ENCODE peak calls at places on chromosomes 11 and 22, in eight cellular contexts. I, Y, J, F, K, A, X and O are unnamed samples.

GRCh38 chr11:21385669-21386068 is 716.3 kb downstream of the NELL1 start:
- DNase-seq in I (no peak), Y (no peak), J (no peak), F (no peak), K (no peak), A (no peak), X (no peak), O (no peak)

GRCh38 chr22:50220603-50221409 is 20.0 kb downstream of the SELENOO start:
- DNase-seq in I (no peak), Y (no peak), J (no peak), F (no peak), K (no peak), A (no peak), X (no peak), O (no peak)

GRCh38 chr11:16093889-16094653 is 262.3 kb downstream of the SOX6 start:
- DNase-seq in I (no peak), Y (no peak), J (no peak), F (no peak), K (no peak), A (no peak), X (no peak), O (no peak)

GRCh38 chr22:32352681-32353080 is 5.0 kb upstream of the RFPL3 start:
- DNase-seq in I (no peak), Y (no peak), J (no peak), F (no peak), K (no peak), A (no peak), X (no peak), O (no peak)

GRCh38 chr11:112554586-112554985 is 293.9 kb upstream of the PLET1 start:
- DNase-seq in I (no peak), Y (no peak), J (no peak), F (no peak), K (no peak), A (no peak), X (no peak), O (no peak)

GRCh38 chr11:56151376-56151775 is 8.7 kb downstream of the OR8K5 start:
- DNase-seq in I (no peak), Y (no peak), J (peak; percentile 67), F (no peak), K (no peak), A (no peak), X (no peak), O (no peak)

GRCh38 chr22:49963647-49964026 is 3.1 kb downstream of the PIM3 start:
- DNase-seq in I (no peak), Y (no peak), J (no peak), F (peak; percentile 15), K (peak; percentile 31), A (peak; percentile 57), X (peak; percentile 47), O (peak; percentile 44)

GRCh38 chr22:23519442-23520177 is 60.5 kb downstream of the IGLL1 start:
- DNase-seq in I (no peak), Y (no peak), J (no peak), F (peak; percentile 7), K (no peak), A (no peak), X (no peak), O (no peak)

GRCh38 chr11:105206633-105207032 is 67.1 kb upstream of the CARD18 start:
- DNase-seq in I (no peak), Y (no peak), J (peak; percentile 16), F (no peak), K (no peak), A (no peak), X (no peak), O (no peak)

GRCh38 chr11:31641477-31642062 is 132.0 kb downstream of the ELP4 start:
- DNase-seq in I (peak; percentile 51), Y (no peak), J (peak; percentile 51), F (no peak), K (peak; percentile 17), A (no peak), X (peak; percentile 4), O (no peak)

GRCh38 chr11:132177106-132177505 is 806.7 kb downstream of the NTM start:
- DNase-seq in I (peak; percentile 68), Y (no peak), J (peak; percentile 43), F (no peak), K (no peak), A (no peak), X (no peak), O (no peak)

GRCh38 chr11:3609416-3610265 is 32.2 kb downstream of the ART5 start:
- DNase-seq in I (peak; percentile 56), Y (no peak), J (peak; percentile 68), F (no peak), K (no peak), A (no peak), X (peak; percentile 36), O (no peak)

GRCh38 chr11:66341502-66342126 is 3.3 kb downstream of the BRMS1 start:
- DNase-seq in I (no peak), Y (no peak), J (no peak), F (no peak), K (no peak), A (peak; percentile 24), X (no peak), O (no peak)

GRCh38 chr22:24816841-24817240 is 10.8 kb downstream of the SGSM1 start:
- DNase-seq in I (no peak), Y (no peak), J (no peak), F (no peak), K (no peak), A (no peak), X (no peak), O (no peak)

GRCh38 chr11:20368441-20368840 is 4.9 kb downstream of the HTATIP2 start:
- DNase-seq in I (peak; percentile 26), Y (no peak), J (no peak), F (no peak), K (no peak), A (no peak), X (no peak), O (no peak)

GRCh38 chr11:128448981-128449713 is 138.2 kb downstream of the ETS1 start:
- DNase-seq in I (peak; percentile 62), Y (no peak), J (no peak), F (no peak), K (no peak), A (peak; percentile 26), X (no peak), O (no peak)

GRCh38 chr11:128450882-128451647 is 136.3 kb downstream of the ETS1 start:
- DNase-seq in I (no peak), Y (no peak), J (no peak), F (no peak), K (no peak), A (no peak), X (no peak), O (no peak)

GRCh38 chr11:128453444-128454336 is 133.7 kb downstream of the ETS1 start:
- DNase-seq in I (peak; percentile 97), Y (no peak), J (no peak), F (peak; percentile 60), K (peak; percentile 65), A (no peak), X (peak; percentile 85), O (peak; percentile 75)

GRCh38 chr11:128448487-128448886 is 138.9 kb downstream of the ETS1 start:
- DNase-seq in I (no peak), Y (no peak), J (peak; percentile 88), F (no peak), K (peak; percentile 89), A (peak; percentile 26), X (no peak), O (no peak)

GRCh38 chr11:128451651-128452470 is 135.5 kb downstream of the ETS1 start:
- DNase-seq in I (peak; percentile 92), Y (peak; percentile 71), J (no peak), F (peak; percentile 62), K (peak; percentile 51), A (no peak), X (no peak), O (peak; percentile 89)
- H3K4me3 ChIP-seq in I (no peak overlapping the region), Y (no peak overlapping the region), J (no peak overlapping the region), F (peak overlapping the region; percentile 54), K (no peak overlapping the region), A (no peak overlapping the region), X (no peak overlapping the region), O (peak overlapping the region; percentile 27)

GRCh38 chr22:42670921-42671709 is 21.9 kb upstream of the CYB5R3 start:
- DNase-seq in I (peak; percentile 72), Y (no peak), J (no peak), F (no peak), K (no peak), A (no peak), X (no peak), O (no peak)
- H3K4me3 ChIP-seq in I (no peak overlapping the region), Y (no peak overlapping the region), J (no peak overlapping the region), F (no peak overlapping the region), K (no peak overlapping the region), A (no peak overlapping the region), X (no peak overlapping the region), O (no peak overlapping the region)

GRCh38 chr11:126327280-126328000 is 23.6 kb downstream of the DCPS start:
- DNase-seq in I (no peak), Y (no peak), J (no peak), F (no peak), K (no peak), A (no peak), X (no peak), O (peak; percentile 36)

GRCh38 chr11:126328001-126328390 is 24.1 kb downstream of the DCPS start:
- DNase-seq in I (no peak), Y (peak; percentile 52), J (no peak), F (no peak), K (no peak), A (no peak), X (no peak), O (peak; percentile 69)

GRCh38 chr11:126329644-126330200 is 25.8 kb upstream of the ST3GAL4 start:
- DNase-seq in I (no peak), Y (no peak), J (no peak), F (no peak), K (no peak), A (peak; percentile 61), X (no peak), O (no peak)

GRCh38 chr11:126328444-126328843 is 24.6 kb downstream of the DCPS start:
- DNase-seq in I (no peak), Y (peak; percentile 53), J (no peak), F (no peak), K (no peak), A (no peak), X (no peak), O (peak; percentile 41)

GRCh38 chr11:126328938-126329643 is 25.2 kb downstream of the DCPS start:
- DNase-seq in I (no peak), Y (peak; percentile 30), J (no peak), F (no peak), K (no peak), A (no peak), X (no peak), O (peak; percentile 21)
- H3K4me3 ChIP-seq in I (no peak overlapping the region), Y (no peak overlapping the region), J (no peak overlapping the region), F (no peak overlapping the region), K (no peak overlapping the region), A (no peak overlapping the region), X (no peak overlapping the region), O (no peak overlapping the region)

DNA sequence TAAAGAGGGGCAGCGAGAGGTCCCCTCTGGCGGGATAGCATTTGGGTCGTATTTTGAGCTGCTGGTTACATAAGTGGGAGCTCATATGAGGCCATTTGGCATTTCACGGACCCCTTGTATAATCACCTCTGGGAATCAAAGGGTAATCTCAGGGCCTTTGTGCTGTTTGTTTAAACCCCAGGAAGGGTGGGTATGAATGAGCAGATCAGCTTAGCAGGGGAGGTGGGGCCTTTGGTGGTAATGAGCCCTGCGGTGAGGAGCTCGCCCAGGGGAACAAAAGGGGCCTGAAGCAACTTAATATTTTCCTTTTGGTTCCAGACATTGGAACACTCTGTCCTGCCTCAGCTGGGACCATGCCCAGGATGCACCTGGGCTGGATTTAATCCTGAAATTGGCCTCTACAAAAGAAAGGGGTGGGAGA is 10.2 kb downstream of the TSKU start:
- DNase-seq in I (no peak), Y (no peak), J (no peak), F (no peak), K (peak; percentile 19), A (no peak), X (no peak), O (no peak)
- H3K4me3 ChIP-seq in I (no peak overlapping the region), Y (no peak overlapping the region), J (no peak overlapping the region), F (no peak overlapping the region), K (no peak overlapping the region), A (no peak overlapping the region), X (no peak overlapping the region), O (no peak overlapping the region)

GRCh38 chr22:46738961-46739870 is 1.2 kb upstream of the CERK start:
- DNase-seq in I (peak; percentile 45), Y (no peak), J (peak; percentile 53), F (no peak), K (peak; percentile 90), A (no peak), X (peak; percentile 61), O (peak; percentile 67)
- H3K4me3 ChIP-seq in I (peak overlapping the region; percentile 69), Y (peak overlapping the region; percentile 53), J (peak overlapping the region; percentile 67), F (peak overlapping the region; percentile 96), K (peak overlapping the region; percentile 50), A (peak overlapping the region; percentile 63), X (peak overlapping the region; percentile 65), O (peak overlapping the region; percentile 95)